ENCODE peak calls at places on chromosome 19, in six cellular contexts. F is small intestine; Y is psoas muscle; K is effector memory CD4-positive, alpha-beta T cell; C is CD4-positive, CD25-positive, alpha-beta regulatory T cell; M is left ventricle myocardium inferior. J is an unnamed sample. For H3K27me3 and H3K4me1, the result is how much of the 10 kb centered on the place peaks cover.

GRCh38 chr19:4660181-4660791 is 9.9 kb downstream of the MYDGF start:
- DNase-seq in Y (no peak), F (peak), C (no peak), M (no peak), K (no peak), J (no peak)

GRCh38 chr19:38695319-38695683 is 47.9 kb downstream of the ACTN4 start:
- DNase-seq in Y (no peak), C (no peak), K (no peak), F (peak), M (no peak), J (no peak)

GRCh38 chr19:47650695-47651094 is 41.8 kb downstream of the BICRA start:
- DNase-seq in M (no peak), F (no peak), K (no peak), Y (peak), C (no peak), J (no peak)

GRCh38 chr19:51706885-51707284 is 13.8 kb downstream of the SPACA6 start:
- DNase-seq in M (no peak), F (no peak), C (no peak), Y (no peak), K (no peak), J (no peak)

GRCh38 chr19:6222884-6223283 is 56.9 kb downstream of the MLLT1 start:
- DNase-seq in C (no peak), F (no peak), K (no peak), Y (peak), M (no peak), J (no peak)

GRCh38 chr19:53333071-53333465 is 481 bp upstream of the ZNF845 start:
- DNase-seq in M (peak), F (no peak), Y (peak), K (peak), C (peak), J (peak)

GRCh38 chr19:13537454-13537853 is 31.2 kb upstream of the CACNA1A start:
- DNase-seq in C (no peak), F (no peak), Y (no peak), K (no peak), M (no peak), J (no peak)

GRCh38 chr19:52943884-52944643 is 18.6 kb downstream of the ZNF816 start:
- DNase-seq in C (no peak), Y (no peak), F (no peak), K (no peak), M (no peak), J (no peak)

GRCh38 chr19:53823380-53824120 is 564 bp downstream of the NLRP12 start:
- DNase-seq in K (no peak), Y (no peak), M (no peak), C (no peak), F (no peak), J (no peak)

GRCh38 chr19:39390759-39391592 is at the start of the genes MED29 and PAF1:
- DNase-seq in M (peak), K (peak), C (peak), Y (peak), F (peak), J (peak)

GRCh38 chr19:46486358-46486757 is 9.3 kb downstream of the PNMA8B start:
- DNase-seq in C (no peak), F (no peak), K (no peak), M (no peak), Y (no peak), J (no peak)

GRCh38 chr19:40633207-40633606 is 32.0 kb downstream of the LTBP4 start:
- DNase-seq in Y (no peak), M (no peak), F (no peak), K (no peak), C (no peak), J (no peak)

GRCh38 chr19:41175825-41176734 is 16.9 kb upstream of the CYP2S1 start:
- DNase-seq in C (no peak), F (peak), M (peak), K (peak), Y (no peak), J (no peak)

GRCh38 chr19:23804676-23805075 is 46.0 kb upstream of the ZNF681 start:
- DNase-seq in F (no peak), M (no peak), K (no peak), C (no peak), Y (no peak), J (no peak)

GRCh38 chr19:30999726-31000125 is 349.5 kb downstream of the TSHZ3 start:
- DNase-seq in C (no peak), K (no peak), M (no peak), F (no peak), Y (no peak), J (no peak)

GRCh38 chr19:38971672-38972071 is 3.9 kb downstream of the FBXO17 start:
- DNase-seq in M (no peak), K (no peak), C (no peak), Y (no peak), F (no peak), J (no peak)

GRCh38 chr19:30686911-30687566 is 314.9 kb downstream of the ZNF536 start:
- DNase-seq in F (no peak), M (no peak), C (no peak), K (no peak), Y (no peak), J (no peak)

GRCh38 chr19:52658595-52658994 is 20.4 kb upstream of the ZNF83 start:
- DNase-seq in C (no peak), K (no peak), F (no peak), M (no peak), Y (no peak), J (no peak)

GRCh38 chr19:791605-792360 is 5.5 kb upstream of the PTBP1 start:
- DNase-seq in Y (no peak), M (no peak), K (no peak), C (no peak), F (no peak), J (no peak)

GRCh38 chr19:4709440-4710280 is 14.0 kb downstream of the DPP9 start:
- DNase-seq in C (no peak), M (no peak), F (no peak), K (no peak), Y (peak), J (no peak)

GRCh38 chr19:39156230-39156890 is 30.8 kb downstream of the PAK4 start:
- DNase-seq in M (no peak), F (no peak), Y (no peak), K (no peak), C (no peak), J (no peak)

GRCh38 chr19:29564574-29565005 is 38.8 kb downstream of the VSTM2B start:
- DNase-seq in C (no peak), M (no peak), K (no peak), Y (no peak), F (no peak), J (no peak)

GRCh38 chr19:6580313-6580712 is 10.6 kb downstream of the CD70 start:
- DNase-seq in M (no peak), K (no peak), Y (no peak), F (no peak), C (no peak), J (no peak)

GRCh38 chr19:35055715-35056179 is 14.2 kb downstream of the HPN start:
- DNase-seq in F (no peak), C (no peak), M (no peak), Y (no peak), K (no peak), J (no peak)

GRCh38 chr19:518292-519231 is 11.3 kb downstream of the TPGS1 start:
- DNase-seq in K (peak), M (no peak), Y (peak), C (peak), F (peak), J (no peak)

GRCh38 chr19:58350871-58351557 is 2.3 kb downstream of the A1BG start:
- DNase-seq in M (no peak), C (no peak), K (no peak), Y (no peak), F (no peak), J (no peak)

GRCh38 chr19:29016926-29017760 is 195.8 kb downstream of the UQCRFS1 start:
- DNase-seq in F (no peak), Y (no peak), K (no peak), M (no peak), C (no peak), J (no peak)

GRCh38 chr19:48394331-48395169 is 1.1 kb downstream of the GRIN2D start:
- DNase-seq in M (no peak), C (no peak), Y (no peak), F (no peak), K (no peak), J (no peak)

GRCh38 chr19:6521718-6522646 is 8.8 kb upstream of the TNFSF9 start:
- DNase-seq in M (no peak), F (peak), K (peak), Y (no peak), C (no peak), J (no peak)

GRCh38 chr19:21221653-21222052 is 79.8 kb downstream of the ZNF431 start:
- DNase-seq in F (no peak), M (no peak), C (no peak), Y (no peak), K (no peak), J (no peak)

GRCh38 chr19:46646402-46646801 is 10.4 kb upstream of the GNG8 start:
- DNase-seq in F (no peak), K (no peak), M (no peak), Y (peak), C (no peak), J (no peak)

GRCh38 chr19:5480427-5480836 is 25.2 kb downstream of the ZNRF4 start:
- DNase-seq in Y (no peak), M (no peak), K (no peak), C (no peak), F (peak), J (no peak)

GRCh38 chr19:46376241-46377153 is 29.6 kb downstream of the PPP5C start:
- DNase-seq in M (no peak), C (no peak), F (no peak), Y (no peak), K (no peak), J (peak)

GRCh38 chr19:4456566-4456842 is 1.1 kb downstream of the UBXN6 start:
- DNase-seq in C (no peak), K (no peak), Y (peak), M (no peak), F (peak), J (no peak)

GRCh38 chr19:771332-771785 is 20.4 kb downstream of the MISP start:
- DNase-seq in F (no peak), C (no peak), M (no peak), Y (peak), K (no peak), J (no peak)

DNA sequence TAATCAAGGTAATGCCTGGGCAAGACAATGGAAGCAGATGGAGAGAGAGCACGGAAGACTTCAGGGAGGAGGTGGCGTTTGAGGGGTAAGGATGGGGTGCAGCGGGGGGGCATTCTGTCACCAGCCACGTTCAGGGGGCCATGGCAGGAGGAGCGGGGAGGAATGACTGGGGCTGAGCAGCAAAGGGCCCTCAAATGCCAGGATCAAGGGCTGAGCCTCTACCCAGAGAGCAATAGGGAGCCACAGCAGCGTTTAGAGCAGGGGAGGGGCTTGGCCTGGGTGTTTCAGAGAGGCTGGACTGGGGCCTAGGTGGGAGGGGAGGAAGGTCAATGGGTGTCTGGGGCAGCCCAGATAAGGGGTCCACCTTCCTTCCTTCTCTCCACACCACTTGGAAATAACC is 44.3 kb downstream of the CELF5 start:
- DNase-seq in Y (no peak), M (no peak), F (no peak), K (no peak), C (no peak), J (no peak)
- H3K27me3 ChIP-seq in Y (under half), M (half or more), F (under half), K (under half), C (under half), J (under half)

DNA sequence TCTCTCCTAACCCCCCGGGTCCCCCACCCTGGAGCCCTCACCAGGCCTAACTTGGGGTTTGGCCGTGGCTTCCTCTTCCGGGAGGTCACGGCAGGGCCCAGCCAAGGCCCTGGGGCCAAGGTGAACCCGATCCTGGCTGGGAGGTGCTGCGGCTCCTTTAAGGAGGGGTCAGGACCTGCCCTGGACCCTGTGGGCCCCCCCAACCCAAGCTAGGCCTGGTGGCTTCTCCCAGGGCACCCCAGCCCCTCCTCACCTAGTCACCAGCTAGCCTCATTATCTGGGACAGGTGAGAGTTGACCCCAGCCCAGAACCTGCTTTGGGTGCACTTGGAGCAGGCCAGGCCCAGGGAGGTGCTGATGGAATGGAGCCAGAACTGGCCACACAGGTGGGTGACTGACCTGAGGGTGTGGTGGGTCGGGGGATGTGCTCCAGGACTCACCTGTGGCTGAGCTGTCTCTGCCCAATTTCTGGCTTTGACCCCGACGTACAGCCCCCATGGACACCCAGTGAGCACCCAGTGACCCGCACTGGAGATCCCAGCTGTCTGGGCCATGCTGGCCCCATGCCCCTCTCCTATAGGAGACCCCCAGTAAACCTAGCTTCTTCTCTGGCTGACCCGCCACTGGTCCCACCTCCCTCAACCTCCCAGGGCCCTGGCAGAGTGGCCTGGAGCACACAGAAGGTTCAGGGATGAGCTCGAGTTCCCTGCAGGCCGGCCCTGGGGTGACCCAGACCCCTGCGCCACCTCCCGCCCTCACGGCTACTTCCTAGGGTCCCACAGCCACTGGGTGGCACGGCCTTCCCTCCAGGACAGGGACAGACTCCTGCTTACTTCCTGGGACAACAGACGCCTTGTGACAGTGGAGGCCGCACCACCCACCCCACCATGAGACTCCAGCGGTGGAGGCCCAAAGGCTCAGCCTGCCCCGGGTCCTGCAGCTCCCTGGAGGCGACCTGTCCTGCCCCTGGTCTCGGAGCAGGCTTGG is 6.7 kb upstream of the MKNK2 start:
- DNase-seq in F (no peak), C (no peak), K (no peak), Y (peak), M (no peak), J (no peak)
- H3K4me1 ChIP-seq in F (under half), C (half or more), K (half or more), Y (under half), M (half or more), J (under half)

GRCh38 chr19:33679696-33680095 is 57.9 kb downstream of the CHST8 start:
- DNase-seq in K (no peak), M (no peak), C (no peak), Y (no peak), F (no peak), J (peak)
- H3K27me3 ChIP-seq in K (under half), M (half or more), C (under half), Y (under half), F (under half), J (under half)

DNA sequence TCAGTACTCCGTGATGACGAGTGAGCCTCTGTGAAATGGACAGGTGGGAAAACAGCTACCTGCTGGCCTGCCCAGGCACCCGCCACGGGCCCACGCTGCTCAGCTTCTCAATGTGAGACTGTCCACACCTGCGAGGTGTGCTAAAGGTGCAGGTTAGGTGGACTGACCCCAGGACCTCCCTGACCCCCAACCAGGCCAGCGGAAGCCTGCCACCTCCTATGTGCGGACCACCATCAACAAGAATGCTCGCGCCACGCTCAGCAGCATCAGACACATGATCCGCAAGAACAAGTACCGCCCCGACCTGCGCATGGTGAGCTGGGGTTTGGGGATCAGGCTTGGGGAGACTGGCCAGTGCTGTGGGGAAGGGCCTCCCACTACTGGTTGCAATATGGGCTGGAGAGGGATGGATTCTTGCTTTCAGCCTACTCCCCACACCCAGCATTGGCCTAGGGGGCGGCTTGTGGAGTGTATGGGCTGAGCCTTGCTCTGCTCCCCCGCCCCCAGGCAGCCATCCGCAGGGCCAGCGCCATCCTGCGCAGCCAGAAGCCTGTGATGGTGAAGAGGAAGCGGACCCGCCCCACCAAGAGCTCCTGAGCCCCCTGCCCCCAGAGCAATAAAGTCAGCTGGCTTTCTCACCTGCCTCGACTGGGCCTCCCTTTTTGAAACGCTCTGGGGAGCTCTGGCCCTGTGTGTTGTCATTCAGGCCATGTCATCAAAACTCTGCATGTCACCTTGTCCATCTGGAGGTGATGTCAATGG is 2.2 kb downstream of the RPL28 start:
- DNase-seq in K (no peak), F (no peak), Y (no peak), C (no peak), M (no peak), J (no peak)
- H3K4me1 ChIP-seq in K (under half), F (under half), Y (under half), C (half or more), M (half or more), J (under half)

DNA sequence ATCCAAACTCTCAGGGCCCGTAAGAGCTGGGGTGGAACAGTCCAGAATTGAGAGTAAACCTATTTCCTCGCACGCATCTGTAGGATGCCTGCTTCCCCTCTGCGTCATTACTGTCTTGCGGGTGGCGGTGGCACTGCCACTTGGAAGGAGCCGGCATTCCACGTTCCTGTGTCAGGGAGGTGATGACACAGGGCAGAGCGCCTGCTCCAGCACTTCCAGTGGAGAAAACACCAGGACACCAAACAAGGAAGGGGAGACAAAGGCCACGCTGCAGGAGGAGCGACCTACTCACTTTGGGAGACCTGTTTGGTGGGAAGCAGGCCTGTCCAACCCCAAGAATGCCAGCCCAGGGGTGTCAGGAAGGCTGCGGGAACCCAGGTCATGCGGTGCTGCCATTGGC is 37.1 kb downstream of the PBX4 start:
- DNase-seq in C (no peak), K (no peak), F (no peak), M (no peak), Y (no peak), J (no peak)
- H3K27me3 ChIP-seq in C (under half), K (under half), F (under half), M (under half), Y (under half), J (under half)

GRCh38 chr19:17556995-17557394 is 1.5 kb downstream of the COLGALT1 start:
- DNase-seq in C (no peak), F (no peak), M (no peak), K (no peak), Y (no peak), J (no peak)
- H3K4me1 ChIP-seq in C (under half), F (under half), M (half or more), K (under half), Y (under half), J (under half)

GRCh38 chr19:15047680-15048079 is 1.6 kb upstream of the CASP14 start:
- DNase-seq in C (no peak), K (no peak), M (no peak), Y (no peak), F (no peak), J (no peak)

GRCh38 chr19:15048885-15049541 is at the start of gene CASP14:
- DNase-seq in K (no peak), Y (no peak), M (no peak), F (no peak), C (no peak), J (no peak)

GRCh38 chr19:15048128-15048527 is 1.2 kb upstream of the CASP14 start:
- DNase-seq in F (no peak), M (no peak), Y (no peak), K (no peak), C (no peak), J (no peak)

GRCh38 chr19:15050639-15051038 is 1.4 kb downstream of the CASP14 start:
- DNase-seq in M (no peak), Y (no peak), C (no peak), K (no peak), F (no peak), J (no peak)
- H3K27me3 ChIP-seq in M (half or more), Y (under half), C (under half), K (under half), F (under half), J (under half)

DNA sequence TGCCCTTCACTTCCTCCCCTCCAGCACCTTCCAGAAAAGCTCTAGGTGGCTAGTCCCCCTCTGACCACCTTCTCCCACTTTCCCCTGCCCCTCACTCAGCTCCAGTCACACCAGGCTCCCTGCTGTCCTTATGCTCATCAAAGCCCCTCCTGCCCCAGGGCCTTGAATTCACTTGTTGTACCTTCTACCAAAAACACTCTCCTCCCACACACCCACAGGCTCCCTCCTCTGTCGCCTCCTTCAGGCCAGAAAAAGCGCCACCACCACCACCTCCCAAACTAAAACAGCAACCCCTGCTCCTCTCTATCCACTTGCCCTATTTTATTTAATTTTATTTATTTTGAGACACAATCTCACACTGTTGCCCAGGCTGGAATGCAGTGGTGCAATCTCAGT is 4.8 kb upstream of the CEACAM16 start:
- DNase-seq in M (no peak), Y (no peak), K (no peak), F (no peak), C (no peak), J (no peak)
- H3K4me1 ChIP-seq in M (under half), Y (under half), K (under half), F (under half), C (under half), J (under half)

DNA sequence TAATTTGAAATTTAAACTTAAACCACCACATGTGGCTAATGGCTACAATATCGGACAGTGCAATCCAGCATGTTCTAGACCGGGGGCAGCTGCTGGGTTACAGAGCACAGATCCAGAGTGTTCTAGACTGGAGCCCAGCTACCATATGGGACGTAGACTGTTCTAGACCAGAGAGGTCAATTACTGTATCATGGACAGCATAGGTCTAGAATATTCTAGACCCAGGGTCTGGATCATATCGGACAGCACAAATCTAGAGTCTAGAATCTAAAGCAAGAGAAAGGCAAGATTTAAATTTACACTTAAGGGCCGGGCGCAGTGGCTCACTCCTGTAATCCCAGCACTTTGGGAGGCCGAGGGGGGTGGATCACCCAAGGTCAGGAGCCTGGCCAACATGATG is 37.9 kb downstream of the CELF5 start:
- DNase-seq in Y (no peak), M (no peak), K (no peak), F (no peak), C (no peak), J (no peak)
- H3K27me3 ChIP-seq in Y (under half), M (half or more), K (under half), F (under half), C (under half), J (under half)